ENCODE peak calls at places on chromosomes 4 and X, in six cellular contexts. Z is Right ventricle myocardium inferior, P is ACHN, S is Calu3, J is NCI-H2081 treated with DMSO at 0.1 percent for 48 hours, D is amygdala. X is an unnamed sample.

GRCh38 chr4:44150091-44150576 is 298.5 kb downstream of the KCTD8 start:
- DNase-seq in Z (no peak), P (no peak), S (no peak), J (no peak), D (no peak), X (no peak)

GRCh38 chrX:24231169-24231568 is 81.6 kb downstream of the ZFX start:
- DNase-seq in Z (no peak), P (peak; percentile 47), S (no peak), J (no peak), D (no peak), X (no peak)

GRCh38 chrX:45771114-45771513 is 570.4 kb upstream of the DIPK2B start:
- DNase-seq in Z (no peak), P (peak; percentile 84), S (peak; percentile 45), J (no peak), D (no peak), X (no peak)

GRCh38 chr4:32196950-32197688 is 1477.0 kb downstream of the PCDH7 start:
- DNase-seq in Z (no peak), P (peak; percentile 1), S (no peak), J (no peak), D (no peak), X (no peak)

GRCh38 chrX:9311411-9312160 is 153.3 kb upstream of the TBL1X start:
- DNase-seq in Z (no peak), P (no peak), S (no peak), J (no peak), D (no peak), X (no peak)

GRCh38 chr4:54433686-54434085 is 204.6 kb downstream of the PDGFRA start:
- DNase-seq in Z (no peak), P (peak; percentile 27), S (no peak), J (no peak), D (no peak), X (no peak)

GRCh38 chrX:39972340-39972739 is 125.4 kb downstream of the BCOR start:
- DNase-seq in Z (no peak), P (no peak), S (no peak), J (no peak), D (no peak), X (no peak)

GRCh38 chrX:41518127-41518840 is 71.1 kb downstream of the NYX start:
- DNase-seq in Z (no peak), P (no peak), S (no peak), J (no peak), D (no peak), X (no peak)

GRCh38 chr4:73978886-73979285 is 2.9 kb downstream of the PF4 start:
- DNase-seq in Z (no peak), P (no peak), S (no peak), J (no peak), D (no peak), X (no peak)

GRCh38 chr4:138445098-138445497 is 202.9 kb upstream of the SLC7A11 start:
- DNase-seq in Z (no peak), P (no peak), S (no peak), J (no peak), D (no peak), X (no peak)

GRCh38 chrX:42536286-42536685 is 241.7 kb downstream of the PPP1R2C start:
- DNase-seq in Z (no peak), P (no peak), S (no peak), J (no peak), D (no peak), X (no peak)

GRCh38 chrX:54821310-54821709 is 13.8 kb downstream of the MAGED2 start:
- DNase-seq in Z (no peak), P (no peak), S (no peak), J (no peak), D (no peak), X (no peak)

GRCh38 chr4:184384810-184385557 is 89.4 kb downstream of the IRF2 start:
- DNase-seq in Z (no peak), P (no peak), S (no peak), J (no peak), D (no peak), X (no peak)

GRCh38 chr4:173002840-173003561 is 165.6 kb upstream of the GALNT7 start:
- DNase-seq in Z (no peak), P (no peak), S (no peak), J (no peak), D (no peak), X (no peak)

GRCh38 chrX:9626379-9626778 is 139.3 kb downstream of the GPR143 start:
- DNase-seq in Z (no peak), P (no peak), S (no peak), J (no peak), D (no peak), X (no peak)

GRCh38 chr4:183132081-183132480 is 33.0 kb downstream of the WWC2 start:
- DNase-seq in Z (no peak), P (no peak), S (no peak), J (no peak), D (no peak), X (no peak)

X was measured in naive B cell.